ENCODE peak calls at places on chromosomes 1 and 21, in four cellular contexts. One of them, this sample, is unnamed.

GRCh38 chr1:12150456-12151200 is 16.2 kb upstream of the TNFRSF1B start:
- DNase-seq in IMR-90: no peak
- DNase-seq in H1: no peak
- DNase-seq in H9: no peak
- DNase-seq in this sample: no peak

GRCh38 chr1:49694251-49694827 is 329.4 kb downstream of the AGBL4 start:
- DNase-seq in IMR-90: no peak
- DNase-seq in H1: no peak
- DNase-seq in H9: no peak
- DNase-seq in this sample: no peak

GRCh38 chr1:195495720-195496635 is 1112.3 kb downstream of the KCNT2 start:
- DNase-seq in IMR-90: no peak
- DNase-seq in H1: no peak
- DNase-seq in H9: peak; percentile 62
- DNase-seq in this sample: peak; percentile 54

GRCh38 chr1:82319526-82319925 is 518.8 kb downstream of the ADGRL2 start:
- DNase-seq in IMR-90: no peak
- DNase-seq in H1: no peak
- DNase-seq in H9: no peak
- DNase-seq in this sample: no peak

GRCh38 chr1:156948708-156949107 is 28.3 kb downstream of the LRRC71 start:
- DNase-seq in IMR-90: no peak
- DNase-seq in H1: no peak
- DNase-seq in H9: peak; percentile 51
- DNase-seq in this sample: peak; percentile 77

GRCh38 chr1:23838401-23838866 is 13.2 kb upstream of the HMGCL start:
- DNase-seq in IMR-90: peak; percentile 13
- DNase-seq in H1: no peak
- DNase-seq in H9: peak; percentile 64
- DNase-seq in this sample: peak; percentile 53

GRCh38 chr1:109298666-109299086 is 8.1 kb downstream of the MYBPHL start:
- DNase-seq in IMR-90: peak; percentile 55
- DNase-seq in H1: no peak
- DNase-seq in H9: no peak
- DNase-seq in this sample: no peak

GRCh38 chr1:199007423-199007822 is 368.6 kb downstream of the PTPRC start:
- DNase-seq in IMR-90: no peak
- DNase-seq in H1: no peak
- DNase-seq in H9: no peak
- DNase-seq in this sample: no peak

GRCh38 chr1:36320767-36321118 is 2.7 kb downstream of the EVA1B start:
- DNase-seq in IMR-90: no peak
- DNase-seq in H1: no peak
- DNase-seq in H9: no peak
- DNase-seq in this sample: no peak

GRCh38 chr1:37347104-37347503 is 127.3 kb upstream of the ZC3H12A start:
- DNase-seq in IMR-90: no peak
- DNase-seq in H1: no peak
- DNase-seq in H9: no peak
- DNase-seq in this sample: no peak

GRCh38 chr1:66729130-66729922 is 22.9 kb upstream of the DYNLT5 start:
- DNase-seq in IMR-90: no peak
- DNase-seq in H1: no peak
- DNase-seq in H9: no peak
- DNase-seq in this sample: no peak

GRCh38 chr1:203200059-203200553 is 13.6 kb upstream of the CHI3L1 start:
- DNase-seq in IMR-90: peak; percentile 81
- DNase-seq in H1: no peak
- DNase-seq in H9: no peak
- DNase-seq in this sample: no peak

GRCh38 chr1:204673909-204674701 is 11.4 kb downstream of the LRRN2 start:
- DNase-seq in IMR-90: no peak
- DNase-seq in H1: no peak
- DNase-seq in H9: peak; percentile 45
- DNase-seq in this sample: peak; percentile 23

GRCh38 chr1:168476588-168477379 is 67.0 kb downstream of the XCL2 start:
- DNase-seq in IMR-90: no peak
- DNase-seq in H1: no peak
- DNase-seq in H9: no peak
- DNase-seq in this sample: peak; percentile 53

GRCh38 chr1:225813250-225813964 is 3.5 kb downstream of the EPHX1 start:
- DNase-seq in IMR-90: peak; percentile 62
- DNase-seq in H1: no peak
- DNase-seq in H9: no peak
- DNase-seq in this sample: peak; percentile 57

GRCh38 chr21:31913191-31913608 is 40.4 kb downstream of the HUNK start:
- DNase-seq in IMR-90: no peak
- DNase-seq in H1: no peak
- DNase-seq in H9: no peak
- DNase-seq in this sample: peak; percentile 46

GRCh38 chr1:243378666-243379065 is 122.8 kb downstream of the SDCCAG8 start:
- DNase-seq in IMR-90: no peak
- DNase-seq in H1: no peak
- DNase-seq in H9: no peak
- DNase-seq in this sample: peak; percentile 72

GRCh38 chr1:109935451-109935900 is 24.8 kb downstream of the CSF1 start:
- DNase-seq in IMR-90: no peak
- DNase-seq in H1: no peak
- DNase-seq in H9: no peak
- DNase-seq in this sample: no peak

GRCh38 chr1:198929111-198929604 is 290.3 kb downstream of the PTPRC start:
- DNase-seq in IMR-90: no peak
- DNase-seq in H1: no peak
- DNase-seq in H9: no peak
- DNase-seq in this sample: no peak

GRCh38 chr1:245091171-245091621 is 63.6 kb upstream of the KIF26B start:
- DNase-seq in IMR-90: peak; percentile 37
- DNase-seq in H1: no peak
- DNase-seq in H9: no peak
- DNase-seq in this sample: no peak

GRCh38 chr1:64396817-64397216 is 73.1 kb upstream of the CACHD1 start:
- DNase-seq in IMR-90: no peak
- DNase-seq in H1: peak; percentile 34
- DNase-seq in H9: peak; percentile 72
- DNase-seq in this sample: peak; percentile 84

GRCh38 chr1:170789063-170789462 is 125.1 kb downstream of the PRRX1 start:
- DNase-seq in IMR-90: no peak
- DNase-seq in H1: no peak
- DNase-seq in H9: no peak
- DNase-seq in this sample: no peak

GRCh38 chr1:110453829-110454228 is 2.9 kb downstream of the PROK1 start:
- DNase-seq in IMR-90: no peak
- DNase-seq in H1: no peak
- DNase-seq in H9: no peak
- DNase-seq in this sample: no peak

GRCh38 chr1:107534632-107535031 is 393.8 kb downstream of the NTNG1 start:
- DNase-seq in IMR-90: no peak
- DNase-seq in H1: no peak
- DNase-seq in H9: no peak
- DNase-seq in this sample: no peak

DNA sequence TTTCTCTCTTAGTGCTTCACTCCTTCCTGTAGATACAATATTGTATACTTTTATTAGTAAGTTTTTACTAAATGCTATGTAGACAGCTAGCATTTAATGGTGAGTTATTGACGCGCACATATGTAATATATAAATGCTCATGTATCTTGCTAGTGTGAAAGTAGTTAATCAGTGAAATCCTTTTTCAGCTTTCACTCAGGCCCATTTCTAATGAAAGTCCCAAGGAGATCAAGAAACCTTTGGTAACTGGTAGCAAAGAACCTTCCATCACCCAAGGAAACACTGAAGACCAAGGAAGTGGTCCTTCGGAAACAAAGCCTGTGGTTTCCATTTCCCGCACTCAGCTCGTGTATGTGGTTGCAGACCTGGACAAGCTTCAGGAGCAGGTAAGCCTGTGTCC is 27.2 kb downstream of the AGT start:
- DNase-seq in IMR-90: no peak
- DNase-seq in H1: no peak
- DNase-seq in H9: no peak
- DNase-seq in this sample: no peak
- H3K27ac ChIP-seq in IMR-90: no peak overlapping the region
- H3K27ac ChIP-seq in H1: no peak overlapping the region
- H3K27ac ChIP-seq in H9: no peak overlapping the region
- H3K27ac ChIP-seq in this sample: no peak overlapping the region

GRCh38 chr1:17735340-17735739 is 19.8 kb upstream of the ACTL8 start:
- DNase-seq in IMR-90: no peak
- DNase-seq in H1: no peak
- DNase-seq in H9: no peak
- DNase-seq in this sample: no peak
- H2BK15ac ChIP-seq in IMR-90: no peak overlapping the region
- H2BK15ac ChIP-seq in H1: peak overlapping the region; percentile 83
- H2BK15ac ChIP-seq in H9: no peak overlapping the region
- H2BK15ac ChIP-seq in this sample: no peak overlapping the region

GRCh38 chr1:15139654-15140350 is 13.7 kb upstream of the TMEM51 start:
- DNase-seq in IMR-90: peak; percentile 6
- DNase-seq in H1: no peak
- DNase-seq in H9: peak; percentile 62
- DNase-seq in this sample: peak; percentile 98
- H4K5ac ChIP-seq in IMR-90: no peak overlapping the region
- H4K5ac ChIP-seq in H1: no peak overlapping the region
- H4K5ac ChIP-seq in H9: no peak overlapping the region
- H4K5ac ChIP-seq in this sample: no peak overlapping the region

DNA sequence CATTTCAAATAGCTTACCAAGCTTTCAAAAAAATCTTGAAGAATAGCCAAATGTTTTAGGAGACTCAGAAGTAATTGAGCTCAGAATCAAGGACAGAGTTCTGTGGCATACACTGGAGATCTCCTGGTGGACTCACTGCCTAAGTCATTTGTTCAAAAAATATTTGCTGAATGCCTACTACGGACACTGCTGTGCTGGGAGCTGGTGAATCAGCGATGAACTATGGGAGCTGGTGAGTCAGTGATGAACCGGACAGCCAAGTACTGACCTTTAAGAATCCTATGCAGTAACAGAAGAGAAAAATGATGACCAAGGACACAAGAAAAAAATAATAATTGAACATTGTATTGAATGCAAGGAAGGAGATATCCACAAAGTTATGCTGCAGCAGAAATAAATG is 717.9 kb upstream of the CXADR start:
- DNase-seq in IMR-90: peak; percentile 95
- DNase-seq in H1: no peak
- DNase-seq in H9: no peak
- DNase-seq in this sample: peak; percentile 11
- H3K27ac ChIP-seq in IMR-90: no peak overlapping the region
- H3K27ac ChIP-seq in H1: no peak overlapping the region
- H3K27ac ChIP-seq in H9: no peak overlapping the region
- H3K27ac ChIP-seq in this sample: no peak overlapping the region

DNA sequence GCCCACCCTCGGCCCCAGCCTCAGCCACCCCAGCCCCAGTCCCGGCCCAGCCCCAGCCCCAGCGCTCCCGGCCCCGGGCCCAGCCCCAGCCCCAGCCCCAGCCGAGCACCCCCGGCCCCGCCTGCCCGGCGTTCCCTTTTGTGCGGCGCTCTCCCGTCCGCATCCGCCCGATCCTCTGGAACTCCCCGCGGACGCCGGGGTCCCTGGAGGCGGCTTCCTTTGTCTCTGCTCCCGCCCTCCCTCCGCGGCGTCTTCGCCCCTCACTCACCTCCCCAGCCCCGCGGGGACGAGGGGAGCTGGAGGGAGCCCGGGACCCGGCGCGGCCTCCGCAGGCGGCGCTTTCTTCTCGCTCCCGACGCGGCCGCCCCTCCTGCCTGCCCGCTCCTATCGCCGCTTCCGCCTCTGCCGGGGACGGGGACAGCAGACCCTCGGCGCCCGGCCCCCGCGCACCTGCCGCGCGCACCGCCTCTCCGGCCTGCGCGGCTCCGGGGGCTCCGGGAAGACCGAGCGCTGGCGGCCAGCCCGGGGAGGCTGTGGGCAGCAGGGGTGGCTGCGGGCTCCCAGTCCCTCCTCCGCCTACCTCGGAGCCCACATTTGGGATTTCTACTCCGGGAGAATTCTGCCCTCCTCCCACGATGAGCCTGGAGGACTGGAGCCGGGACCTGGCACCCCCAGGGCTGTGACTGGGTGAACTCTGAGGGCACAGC is 14.0 kb downstream of the AGRN start:
- DNase-seq in IMR-90: no peak
- DNase-seq in H1: no peak
- DNase-seq in H9: no peak
- DNase-seq in this sample: peak; percentile 47
- H2BK15ac ChIP-seq in IMR-90: no peak overlapping the region
- H2BK15ac ChIP-seq in H1: no peak overlapping the region
- H2BK15ac ChIP-seq in H9: no peak overlapping the region
- H2BK15ac ChIP-seq in this sample: no peak overlapping the region

GRCh38 chr1:48242126-48242736 is 19.7 kb downstream of the SLC5A9 start:
- DNase-seq in IMR-90: no peak
- DNase-seq in H1: no peak
- DNase-seq in H9: no peak
- DNase-seq in this sample: no peak
- H4K5ac ChIP-seq in IMR-90: no peak overlapping the region
- H4K5ac ChIP-seq in H1: no peak overlapping the region
- H4K5ac ChIP-seq in H9: no peak overlapping the region
- H4K5ac ChIP-seq in this sample: no peak overlapping the region

DNA sequence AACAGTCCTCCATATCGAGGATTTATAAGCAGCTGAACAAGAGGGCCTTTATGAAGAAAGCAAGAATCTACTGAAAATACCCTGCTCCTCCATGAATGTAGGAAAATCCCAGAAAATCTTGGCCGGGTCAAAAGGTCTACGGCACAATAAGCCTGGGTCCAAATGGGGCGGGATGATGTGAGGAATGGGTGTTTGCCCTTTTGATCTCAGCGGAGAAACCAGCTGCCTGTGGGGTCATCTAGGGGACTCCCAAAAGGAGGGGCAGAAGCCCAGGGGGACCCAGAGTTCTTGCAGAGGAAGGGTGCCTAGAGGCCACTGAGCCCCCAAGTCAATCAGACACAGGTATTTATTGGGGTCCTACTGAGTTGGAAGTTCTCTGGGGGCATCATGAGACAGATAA is 11.4 kb upstream of the PIGR start:
- DNase-seq in IMR-90: no peak
- DNase-seq in H1: no peak
- DNase-seq in H9: no peak
- DNase-seq in this sample: no peak
- H3K27ac ChIP-seq in IMR-90: no peak overlapping the region
- H3K27ac ChIP-seq in H1: no peak overlapping the region
- H3K27ac ChIP-seq in H9: no peak overlapping the region
- H3K27ac ChIP-seq in this sample: no peak overlapping the region